ENCODE peak calls at places on chromosome 17, in four cellular contexts. M, D, C and U are unnamed samples.

GRCh38 chr17:43021739-43022512 is at the start of gene VAT1:
- DNase-seq in C (no peak), M (peak), D (peak), U (peak)

GRCh38 chr17:72422505-72423285 is 301.9 kb downstream of the SOX9 start:
- DNase-seq in M (peak), D (no peak), C (peak), U (no peak)

GRCh38 chr17:40313660-40314556 is 4.9 kb downstream of the RARA start:
- DNase-seq in C (no peak), D (no peak), M (no peak), U (no peak)

GRCh38 chr17:29162909-29163341 is 17.3 kb downstream of the MYO18A start:
- DNase-seq in M (no peak), D (peak), C (no peak), U (no peak)

GRCh38 chr17:78637146-78637545 is 60.0 kb upstream of the DNAH17 start:
- DNase-seq in C (no peak), M (no peak), D (no peak), U (no peak)

GRCh38 chr17:12691173-12691572 is 25.5 kb downstream of the MYOCD start:
- DNase-seq in C (no peak), M (no peak), D (no peak), U (no peak)

GRCh38 chr17:82439194-82439828 is 11.2 kb downstream of the CYBC1 start:
- DNase-seq in D (no peak), C (no peak), M (no peak), U (no peak)

GRCh38 chr17:82146663-82147654 is 48.9 kb upstream of the FASN start:
- DNase-seq in M (no peak), C (no peak), D (no peak), U (no peak)

GRCh38 chr17:43917348-43918025 is 10.2 kb upstream of the MPP2 start:
- DNase-seq in M (no peak), C (no peak), D (peak), U (no peak)

GRCh38 chr17:4935650-4936049 is 3.6 kb downstream of the GP1BA start:
- DNase-seq in C (no peak), D (no peak), M (no peak), U (no peak)

GRCh38 chr17:37048806-37049205 is 100.1 kb downstream of the AATF start:
- DNase-seq in C (no peak), D (no peak), M (no peak), U (no peak)

GRCh38 chr17:44197980-44198720 is 1.5 kb downstream of the ATXN7L3 start:
- DNase-seq in M (no peak), D (peak), C (no peak), U (no peak)

GRCh38 chr17:46730026-46730425 is 88.5 kb downstream of the WNT3 start:
- DNase-seq in D (no peak), C (no peak), M (no peak), U (no peak)

GRCh38 chr17:40022497-40022896 is 7.3 kb downstream of the CSF3 start:
- DNase-seq in C (no peak), D (no peak), M (no peak), U (no peak)

GRCh38 chr17:21029515-21029914 is 13.3 kb downstream of the USP22 start:
- DNase-seq in C (no peak), D (no peak), M (no peak), U (no peak)

GRCh38 chr17:72370819-72371218 is 250.0 kb downstream of the SOX9 start:
- DNase-seq in M (no peak), D (peak), C (no peak), U (no peak)

GRCh38 chr17:3835410-3836229 is 10.4 kb downstream of the NCBP3 start:
- DNase-seq in C (no peak), M (no peak), D (no peak), U (no peak)

GRCh38 chr17:75941442-75941819 is 589 bp upstream of the FBF1 start:
- DNase-seq in M (no peak), C (no peak), D (no peak), U (peak)
- TF ChIP-seq TARDBP in M (no peak), C (no peak), D (no peak), U (no peak)

GRCh38 chr17:68734911-68735310 is 133.7 kb upstream of the FAM20A start:
- DNase-seq in D (no peak), M (no peak), C (no peak), U (no peak)

GRCh38 chr17:68733241-68734176 is 132.3 kb upstream of the FAM20A start:
- DNase-seq in D (no peak), M (peak), C (no peak), U (no peak)

GRCh38 chr17:68734202-68734825 is 133.1 kb upstream of the FAM20A start:
- DNase-seq in M (no peak), D (no peak), C (no peak), U (no peak)

GRCh38 chr17:68731465-68731864 is 130.3 kb upstream of the FAM20A start:
- DNase-seq in M (no peak), D (no peak), C (no peak), U (no peak)

DNA sequence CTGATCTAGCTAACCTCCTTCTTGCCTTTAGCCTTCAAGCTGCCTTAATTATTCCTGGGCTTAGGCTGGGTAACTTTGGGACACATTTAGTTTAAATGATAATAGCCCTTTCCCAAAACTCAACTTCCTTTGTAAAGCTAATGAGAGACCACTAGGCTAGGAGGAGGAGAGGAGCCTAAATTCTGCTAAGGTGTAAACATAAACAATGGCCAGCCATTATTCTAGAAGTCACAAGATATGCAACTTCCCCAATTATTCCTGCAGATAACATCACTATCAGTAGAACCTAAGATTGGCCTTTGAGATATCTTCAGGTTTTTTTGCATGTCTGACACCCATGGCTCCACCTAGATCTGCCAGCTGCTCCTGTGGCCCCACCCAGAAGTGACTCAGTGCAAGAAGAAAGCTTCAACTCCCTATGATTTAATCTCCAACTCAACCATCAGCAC is 131.2 kb upstream of the FAM20A start:
- DNase-seq in M (no peak), D (no peak), C (no peak), U (no peak)
- TF ChIP-seq FOXM1 in M (no peak), D (no peak), C (no peak), U (no peak)

GRCh38 chr17:17435323-17435722 is 41.5 kb upstream of the MED9 start:
- DNase-seq in C (no peak), D (no peak), M (peak), U (no peak)
- TF ChIP-seq FOXK2 in C (no peak), D (no peak), M (no peak), U (no peak)

GRCh38 chr17:50484341-50485155 is 5.9 kb downstream of the RSAD1 start:
- DNase-seq in M (no peak), D (no peak), C (no peak), U (no peak)

GRCh38 chr17:50481648-50482047 is 3.0 kb downstream of the RSAD1 start:
- DNase-seq in D (no peak), M (no peak), C (no peak), U (no peak)

GRCh38 chr17:50482110-50482509 is 3.5 kb downstream of the RSAD1 start:
- DNase-seq in M (no peak), D (no peak), C (no peak), U (no peak)

GRCh38 chr17:50482516-50482915 is 3.9 kb downstream of the RSAD1 start:
- DNase-seq in D (peak), M (peak), C (peak), U (peak)

GRCh38 chr17:50483266-50483665 is 4.6 kb downstream of the RSAD1 start:
- DNase-seq in D (no peak), M (no peak), C (no peak), U (no peak)
- TF ChIP-seq TARDBP in D (no peak), M (no peak), C (no peak), U (no peak)

DNA sequence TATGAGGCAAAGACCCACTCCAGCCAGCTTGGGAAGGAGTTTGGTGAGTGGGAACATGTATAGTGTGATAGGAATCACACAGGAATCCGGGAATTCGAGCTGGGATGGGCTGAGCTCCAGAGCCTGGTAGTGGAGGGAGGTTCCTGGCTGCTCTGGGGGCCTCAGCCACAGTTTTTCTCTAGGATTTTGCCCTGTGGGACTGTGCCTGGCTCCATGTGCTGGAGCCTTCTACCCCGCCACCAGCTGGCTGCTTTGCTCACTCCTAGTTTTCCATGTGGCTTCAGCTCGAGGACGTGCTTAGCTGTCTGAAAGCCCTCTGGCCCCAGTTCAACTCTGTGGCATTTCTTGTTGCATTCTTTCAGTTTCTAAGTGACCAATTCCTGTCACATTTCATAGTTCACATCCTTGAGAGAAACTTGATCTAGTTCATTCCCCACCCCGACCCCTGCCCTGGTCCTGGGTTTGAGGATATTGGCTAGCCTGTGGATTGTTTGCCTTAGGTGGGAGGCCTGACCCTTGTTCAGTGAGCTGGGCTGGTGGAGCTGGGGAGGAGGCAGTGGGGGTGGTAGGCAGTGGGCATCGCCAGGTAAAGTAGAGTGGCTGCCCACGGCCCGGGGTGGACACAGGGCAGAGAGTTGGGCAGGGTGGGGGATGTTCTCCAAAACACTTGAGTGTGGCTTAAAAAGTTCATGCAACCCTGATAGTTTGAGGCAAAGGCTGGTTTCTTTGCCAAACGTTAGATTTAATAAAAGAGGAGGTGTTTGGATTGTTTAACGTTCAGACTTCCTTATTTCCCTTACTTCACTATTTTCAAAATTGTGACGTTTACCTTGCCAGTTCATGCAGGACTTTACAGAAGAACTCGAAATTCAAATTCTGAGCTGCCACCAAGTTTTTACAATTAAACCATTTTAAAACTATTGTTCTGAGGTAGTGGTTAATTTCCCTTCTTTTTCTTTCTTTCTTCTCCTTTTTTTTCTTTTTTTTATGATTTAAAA is 5.2 kb downstream of the SEC14L1 start:
- DNase-seq in M (peak), C (peak), D (no peak), U (no peak)
- TF ChIP-seq FOXM1 in M (no peak), C (no peak), D (no peak), U (no peak)

DNA sequence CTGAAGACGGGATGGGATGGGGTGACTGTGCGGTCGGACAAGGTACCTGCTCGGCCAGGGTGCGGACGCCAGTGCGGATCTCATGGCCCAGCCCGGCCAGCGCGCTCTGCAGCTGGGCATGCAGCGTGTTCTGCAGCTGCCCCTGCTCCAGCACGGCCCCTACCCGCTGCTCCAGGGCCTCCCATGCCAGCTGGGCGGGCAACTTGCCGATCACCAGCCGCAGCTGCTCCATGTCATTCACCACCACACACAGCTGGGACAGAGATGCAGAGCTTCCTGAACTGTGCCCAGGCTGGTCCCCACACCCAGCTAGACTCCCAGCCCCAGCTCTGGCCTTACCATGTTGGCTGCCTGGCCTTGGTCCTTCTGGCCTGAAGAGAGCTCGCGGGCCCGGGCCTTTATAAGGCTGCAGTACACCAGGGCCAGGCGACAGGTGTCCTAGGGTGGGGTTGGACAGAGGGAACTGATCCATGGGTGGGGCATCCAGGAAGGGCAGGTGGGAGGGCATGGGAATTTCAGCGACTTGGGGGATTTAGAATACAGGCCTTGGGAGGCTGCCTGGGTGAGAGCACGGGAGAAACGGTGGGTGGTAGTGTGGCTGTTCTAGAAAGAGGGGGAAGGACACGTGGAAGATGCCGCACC is 9.8 kb downstream of the UNC13D start:
- DNase-seq in C (no peak), M (no peak), D (no peak), U (no peak)
- TF ChIP-seq FOXK2 in C (no peak), M (no peak), D (no peak), U (no peak)

DNA sequence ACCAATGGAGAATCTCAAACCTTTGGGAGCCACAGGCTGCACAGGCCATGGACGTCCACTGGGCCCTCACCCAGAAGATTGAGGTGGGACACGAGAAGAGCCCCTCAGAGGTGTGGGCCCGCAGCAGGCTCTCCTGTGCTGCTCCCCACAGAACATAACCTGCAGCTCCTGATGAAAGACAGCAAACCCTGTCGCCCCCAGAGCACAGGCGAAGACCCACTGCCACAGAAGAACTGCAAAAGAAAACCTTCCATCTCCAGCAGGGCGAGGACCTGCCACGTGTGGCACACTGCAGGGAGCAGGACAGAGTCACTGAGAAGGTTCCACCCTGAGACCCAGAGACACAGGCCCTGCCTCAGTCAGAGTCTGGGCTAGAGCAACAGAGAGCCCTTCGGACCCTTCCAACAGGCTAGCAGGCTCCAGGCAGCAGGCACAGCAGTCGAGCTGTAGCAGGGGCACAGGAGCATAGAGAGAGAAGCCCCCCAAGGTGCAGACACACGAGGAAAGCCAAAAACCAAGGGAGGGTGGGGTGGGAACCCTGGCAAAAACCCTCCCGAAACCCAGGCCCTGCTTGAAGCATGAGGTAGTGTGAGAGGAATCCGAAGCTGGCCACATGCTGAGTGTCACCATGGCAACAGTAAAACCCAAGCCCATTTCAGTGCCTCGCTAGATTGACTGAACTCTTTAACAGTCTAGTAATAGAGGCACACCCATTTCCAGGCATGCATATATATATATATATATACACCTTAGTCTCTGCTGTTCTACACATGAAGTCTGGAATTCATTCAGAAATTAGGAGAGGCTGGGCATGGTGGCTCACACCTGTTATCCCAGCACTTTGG is 60.0 kb upstream of the CHMP6 start:
- DNase-seq in C (no peak), D (no peak), M (no peak), U (peak)
- TF ChIP-seq TARDBP in C (no peak), D (no peak), M (no peak), U (no peak)

GRCh38 chr17:27379863-27380533 is 76.2 kb upstream of the KSR1 start:
- DNase-seq in M (no peak), D (peak), C (no peak), U (no peak)
- TF ChIP-seq FOXM1 in M (no peak), D (no peak), C (no peak), U (no peak)

GRCh38 chr17:51676691-51677487 is 416.5 kb downstream of the UTP18 start:
- DNase-seq in D (no peak), C (no peak), M (no peak), U (no peak)
- TF ChIP-seq FOXK2 in D (no peak), C (no peak), M (no peak), U (no peak)